ENCODE peak calls at places on chromosome 11, in five cellular contexts. One of them, this sample, is unnamed.

GRCh38 chr11:108890482-108891092 is 225.7 kb downstream of the DDX10 start:
- DNase-seq in GM18507: no peak
- DNase-seq in GM04503: no peak
- DNase-seq in amygdala: no peak
- DNase-seq in WTC11: no peak
- DNase-seq in this sample: no peak

GRCh38 chr11:1232328-1233321 is 9.8 kb downstream of the MUC5B start:
- DNase-seq in GM18507: no peak
- DNase-seq in GM04503: no peak
- DNase-seq in WTC11: peak
- DNase-seq in amygdala: no peak
- DNase-seq in this sample: no peak

GRCh38 chr11:80330302-80330701 is 889.5 kb upstream of the TENM4 start:
- DNase-seq in WTC11: no peak
- DNase-seq in GM18507: no peak
- DNase-seq in amygdala: no peak
- DNase-seq in GM04503: no peak
- DNase-seq in this sample: no peak

GRCh38 chr11:6568191-6568918 is 35.1 kb downstream of the RRP8 start:
- DNase-seq in amygdala: no peak
- DNase-seq in GM18507: no peak
- DNase-seq in WTC11: peak
- DNase-seq in GM04503: no peak
- DNase-seq in this sample: peak

GRCh38 chr11:117199061-117199915 is at the start of gene TAGLN:
- DNase-seq in GM18507: no peak
- DNase-seq in GM04503: peak
- DNase-seq in WTC11: peak
- DNase-seq in amygdala: no peak
- DNase-seq in this sample: no peak

GRCh38 chr11:95152878-95153856 is 63.5 kb downstream of the ENDOD1 start:
- DNase-seq in GM18507: no peak
- DNase-seq in GM04503: no peak
- DNase-seq in amygdala: no peak
- DNase-seq in WTC11: no peak
- DNase-seq in this sample: peak

GRCh38 chr11:1502971-1503707 is 16.6 kb upstream of the MOB2 start:
- DNase-seq in GM18507: no peak
- DNase-seq in amygdala: no peak
- DNase-seq in WTC11: no peak
- DNase-seq in GM04503: no peak
- DNase-seq in this sample: no peak

GRCh38 chr11:76680517-76681425 is 10.2 kb upstream of the LRRC32 start:
- DNase-seq in GM18507: peak
- DNase-seq in WTC11: peak
- DNase-seq in GM04503: no peak
- DNase-seq in amygdala: no peak
- DNase-seq in this sample: peak

GRCh38 chr11:36253238-36253637 is 36.0 kb downstream of the COMMD9 start:
- DNase-seq in WTC11: no peak
- DNase-seq in GM18507: no peak
- DNase-seq in amygdala: no peak
- DNase-seq in GM04503: no peak
- DNase-seq in this sample: no peak

GRCh38 chr11:42329930-42330555 is 870.6 kb upstream of the LRRC4C start:
- DNase-seq in GM18507: no peak
- DNase-seq in amygdala: no peak
- DNase-seq in GM04503: peak
- DNase-seq in WTC11: no peak
- DNase-seq in this sample: no peak

GRCh38 chr11:13782395-13783080 is 114.1 kb downstream of the FAR1 start:
- DNase-seq in amygdala: no peak
- DNase-seq in GM18507: no peak
- DNase-seq in GM04503: no peak
- DNase-seq in WTC11: no peak
- DNase-seq in this sample: peak

GRCh38 chr11:120413480-120413879 is 77.3 kb downstream of the ARHGEF12 start:
- DNase-seq in amygdala: no peak
- DNase-seq in GM18507: no peak
- DNase-seq in WTC11: no peak
- DNase-seq in GM04503: peak
- DNase-seq in this sample: no peak

This sample was measured in erythroblast.